ENCODE peak calls at places on chromosomes 2 and 18, in eight cellular contexts. X, Z, P, Y, L, O, G and K are unnamed samples. For H3K4me1, the result is how much of the 10 kb centered on the place peaks cover.

GRCh38 chr2:175414872-175415487 is 233.5 kb upstream of the ATP5MC3 start:
- DNase-seq in X (peak), Z (peak), P (no peak), Y (peak), L (peak), O (no peak), G (peak), K (peak)

GRCh38 chr2:160390544-160391258 is 102.9 kb downstream of the RBMS1 start:
- DNase-seq in X (peak), Z (no peak), P (no peak), Y (no peak), L (no peak), O (no peak), G (no peak), K (peak)

GRCh38 chr2:97926936-97927335 is 68.8 kb downstream of the TMEM131 start:
- DNase-seq in X (no peak), Z (no peak), P (no peak), Y (no peak), L (no peak), O (no peak), G (no peak), K (no peak)

GRCh38 chr2:10784719-10785118 is 27.9 kb downstream of the PDIA6 start:
- DNase-seq in X (no peak), Z (no peak), P (peak), Y (no peak), L (no peak), O (no peak), G (no peak), K (no peak)

GRCh38 chr2:240260664-240261063 is 120.2 kb upstream of the OTOS start:
- DNase-seq in X (no peak), Z (no peak), P (no peak), Y (no peak), L (no peak), O (no peak), G (no peak), K (no peak)

GRCh38 chr2:140734992-140735391 is 1395.8 kb downstream of the LRP1B start:
- DNase-seq in X (no peak), Z (no peak), P (no peak), Y (no peak), L (no peak), O (no peak), G (no peak), K (no peak)

GRCh38 chr2:166057363-166058169 is 70.3 kb downstream of the SCN1A start:
- DNase-seq in X (peak), Z (no peak), P (no peak), Y (no peak), L (no peak), O (no peak), G (peak), K (peak)

GRCh38 chr18:49524349-49524748 is 37.3 kb upstream of the C18orf32 start:
- DNase-seq in X (no peak), Z (no peak), P (no peak), Y (no peak), L (no peak), O (no peak), G (no peak), K (no peak)

GRCh38 chr2:225570000-225570399 is 170.5 kb downstream of the NYAP2 start:
- DNase-seq in X (no peak), Z (no peak), P (no peak), Y (no peak), L (no peak), O (no peak), G (no peak), K (no peak)

GRCh38 chr2:126270587-126270986 is 385.4 kb upstream of the GYPC start:
- DNase-seq in X (no peak), Z (no peak), P (no peak), Y (no peak), L (no peak), O (no peak), G (no peak), K (no peak)
- TF ChIP-seq CTCF in X (no peak), Z (no peak), P (no peak), Y (no peak), L (no peak), O (no peak), G (no peak), K (no peak)

GRCh38 chr2:150607471-150607870 is 120.0 kb upstream of the RND3 start:
- DNase-seq in X (no peak), Z (no peak), P (no peak), Y (no peak), L (no peak), O (no peak), G (no peak), K (peak)

GRCh38 chr2:150612957-150613710 is 125.7 kb upstream of the RND3 start:
- DNase-seq in X (no peak), Z (no peak), P (no peak), Y (no peak), L (no peak), O (no peak), G (no peak), K (no peak)

GRCh38 chr2:150608341-150608740 is 120.9 kb upstream of the RND3 start:
- DNase-seq in X (no peak), Z (no peak), P (no peak), Y (no peak), L (no peak), O (no peak), G (no peak), K (no peak)

GRCh38 chr2:150609831-150610582 is 122.5 kb upstream of the RND3 start:
- DNase-seq in X (peak), Z (no peak), P (no peak), Y (no peak), L (no peak), O (no peak), G (no peak), K (peak)

GRCh38 chr2:150610670-150611279 is 123.3 kb upstream of the RND3 start:
- DNase-seq in X (no peak), Z (no peak), P (no peak), Y (peak), L (no peak), O (no peak), G (peak), K (peak)
- H3K4me1 ChIP-seq in X (under half), Z (under half), P (under half), Y (under half), L (under half), O (under half), G (under half), K (under half)

DNA sequence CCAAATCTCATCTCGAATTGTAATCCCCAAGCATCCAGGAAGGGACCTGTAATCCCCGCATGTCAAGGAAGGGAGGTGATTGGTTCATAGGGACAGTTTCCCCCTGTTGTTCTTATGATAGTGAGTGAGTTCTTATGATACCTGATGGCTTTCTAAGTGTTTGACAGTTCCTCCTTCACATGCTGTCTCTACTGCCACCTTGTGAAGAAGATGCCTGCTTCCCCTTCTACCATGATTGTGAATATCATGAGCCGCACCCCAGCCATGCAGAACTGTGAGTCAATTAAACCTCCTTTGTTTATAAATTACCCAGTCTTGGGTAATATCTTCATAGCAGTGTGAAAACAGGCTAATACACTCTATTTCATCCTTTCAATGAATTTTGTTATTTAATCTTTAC is 446.7 kb downstream of the RNF144A start:
- DNase-seq in X (no peak), Z (no peak), P (no peak), Y (no peak), L (no peak), O (no peak), G (peak), K (no peak)
- TF ChIP-seq CTCF in X (no peak), Z (no peak), P (peak), Y (no peak), L (no peak), O (no peak), G (peak), K (no peak)

GRCh38 chr2:238600506-238601432 is 174.0 kb downstream of the ASB1 start:
- DNase-seq in X (no peak), Z (no peak), P (no peak), Y (no peak), L (no peak), O (no peak), G (no peak), K (no peak)
- H3K4me1 ChIP-seq in X (under half), Z (under half), P (under half), Y (under half), L (under half), O (half or more), G (under half), K (under half)

DNA sequence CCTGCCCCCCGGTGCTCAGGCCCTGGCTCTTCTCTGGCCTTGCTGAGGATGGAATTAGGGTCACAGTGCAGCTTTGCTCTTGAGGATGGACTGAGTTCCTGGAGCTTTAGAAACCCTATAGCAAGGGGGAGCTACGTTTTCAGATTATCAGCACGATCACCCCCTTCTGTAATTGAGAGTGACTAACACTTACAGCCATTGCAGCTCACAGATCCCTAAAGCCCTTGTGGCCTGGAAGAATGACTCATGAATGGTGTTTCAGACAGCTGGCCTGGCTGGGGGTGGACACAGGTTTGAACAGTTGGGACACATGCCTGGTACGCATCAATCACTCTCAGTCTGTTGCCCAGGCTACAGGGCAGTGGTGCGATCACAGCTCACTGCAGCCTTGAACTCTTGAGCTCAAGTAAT is 79.7 kb upstream of the IGFBP5 start:
- DNase-seq in X (peak), Z (peak), P (peak), Y (no peak), L (no peak), O (peak), G (no peak), K (peak)
- TF ChIP-seq CTCF in X (peak), Z (no peak), P (no peak), Y (no peak), L (no peak), O (no peak), G (no peak), K (peak)

GRCh38 chr18:13233746-13234527 is 15.4 kb downstream of the LDLRAD4 start:
- DNase-seq in X (no peak), Z (no peak), P (no peak), Y (no peak), L (no peak), O (no peak), G (no peak), K (no peak)
- H3K4me1 ChIP-seq in X (under half), Z (under half), P (under half), Y (under half), L (under half), O (under half), G (under half), K (under half)

GRCh38 chr2:19667085-19667484 is 234.7 kb downstream of the TTC32 start:
- DNase-seq in X (peak), Z (no peak), P (no peak), Y (no peak), L (no peak), O (no peak), G (no peak), K (peak)
- TF ChIP-seq CTCF in X (peak), Z (no peak), P (peak), Y (no peak), L (no peak), O (no peak), G (peak), K (peak)

GRCh38 chr2:96869824-96870630 is at the start of gene SEMA4C:
- DNase-seq in X (peak), Z (peak), P (peak), Y (peak), L (peak), O (no peak), G (no peak), K (no peak)
- H3K4me1 ChIP-seq in X (under half), Z (under half), P (under half), Y (under half), L (under half), O (half or more), G (under half), K (under half)